ENCODE peak calls at places on chromosomes 12 and 14, in eight cellular contexts. T, Z, Q, N, X, E, K and R are unnamed samples.

GRCh38 chr14:31657917-31658316 is 96.7 kb downstream of the NUBPL start:
- DNase-seq in T (no peak), Z (no peak), Q (no peak), N (no peak), X (no peak), E (no peak), K (no peak), R (no peak)

GRCh38 chr12:13173012-13173441 is 23.5 kb upstream of the EMP1 start:
- DNase-seq in T (no peak), Z (no peak), Q (no peak), N (no peak), X (no peak), E (no peak), K (no peak), R (no peak)

GRCh38 chr12:109759595-109759994 is 46.0 kb downstream of the FAM222A start:
- DNase-seq in T (no peak), Z (no peak), Q (no peak), N (peak), X (no peak), E (no peak), K (no peak), R (no peak)

GRCh38 chr14:85535916-85536834 is 6.2 kb downstream of the FLRT2 start:
- DNase-seq in T (peak), Z (no peak), Q (peak), N (peak), X (no peak), E (peak), K (no peak), R (peak)

GRCh38 chr12:124915249-124916236 is 1.1 kb upstream of the UBC start:
- DNase-seq in T (peak), Z (no peak), Q (no peak), N (no peak), X (peak), E (no peak), K (no peak), R (peak)

GRCh38 chr14:103705158-103705523 is 10.1 kb downstream of the XRCC3 start:
- DNase-seq in T (no peak), Z (no peak), Q (no peak), N (no peak), X (peak), E (no peak), K (no peak), R (no peak)

GRCh38 chr12:56994231-56994746 is 12.1 kb downstream of the ZBTB39 start:
- DNase-seq in T (no peak), Z (no peak), Q (no peak), N (peak), X (no peak), E (no peak), K (no peak), R (no peak)

GRCh38 chr12:95142752-95143151 is 69.3 kb upstream of the NR2C1 start:
- DNase-seq in T (no peak), Z (no peak), Q (no peak), N (no peak), X (no peak), E (no peak), K (no peak), R (no peak)

GRCh38 chr14:57060276-57060956 is 208.3 kb downstream of the EXOC5 start:
- DNase-seq in T (no peak), Z (peak), Q (no peak), N (no peak), X (no peak), E (no peak), K (peak), R (no peak)

GRCh38 chr12:76455582-76456345 is 103.8 kb downstream of the OSBPL8 start:
- DNase-seq in T (peak), Z (peak), Q (peak), N (peak), X (peak), E (peak), K (peak), R (peak)